ENCODE peak calls at places on chromosomes 13 and 19, in nine cellular contexts. B, A, W, N, E, S, M, Y and U are unnamed samples.

GRCh38 chr13:72507394-72508199 is 219.8 kb downstream of the MZT1 start:
- DNase-seq in S (no peak), N (no peak), B (no peak), E (no peak), W (no peak), Y (peak; percentile 24), M (no peak), A (no peak), U (no peak)

GRCh38 chr13:61685683-61686013 is 270.0 kb upstream of the PCDH20 start:
- DNase-seq in B (no peak), N (no peak), W (no peak), M (peak; percentile 63), A (no peak), Y (peak; percentile 48), S (no peak), E (no peak), U (no peak)

GRCh38 chr19:45068041-45068440 is 8.2 kb downstream of the ZNF296 start:
- DNase-seq in B (no peak), W (no peak), N (no peak), A (no peak), E (no peak), S (no peak), Y (no peak), M (no peak), U (no peak)

GRCh38 chr13:59568306-59568705 is 595.4 kb downstream of the DIAPH3 start:
- DNase-seq in N (no peak), B (no peak), Y (peak; percentile 67), S (no peak), M (no peak), A (no peak), E (no peak), W (no peak), U (no peak)

GRCh38 chr19:3966051-3967017 is 4.6 kb downstream of the DAPK3 start:
- DNase-seq in S (no peak), N (no peak), M (no peak), W (no peak), Y (no peak), A (peak; percentile 89), B (no peak), E (no peak), U (no peak)

GRCh38 chr19:3969435-3970312 is 1.2 kb downstream of the DAPK3 start:
- DNase-seq in B (no peak), E (peak; percentile 68), Y (peak; percentile 65), N (no peak), W (no peak), A (no peak), M (peak; percentile 81), S (no peak), U (no peak)

GRCh38 chr13:42373048-42373812 is 101.3 kb downstream of the AKAP11 start:
- DNase-seq in S (no peak), B (no peak), Y (no peak), M (no peak), N (no peak), A (no peak), W (no peak), E (no peak), U (no peak)

GRCh38 chr19:39261704-39262103 is 6.5 kb upstream of the IFNL2 start:
- DNase-seq in M (no peak), A (no peak), W (no peak), Y (no peak), N (no peak), B (no peak), E (no peak), S (no peak), U (no peak)

GRCh38 chr13:98315466-98315865 is 138.4 kb upstream of the RNF113B start:
- DNase-seq in A (no peak), S (no peak), W (no peak), M (no peak), B (no peak), E (no peak), Y (peak; percentile 46), N (no peak), U (no peak)

GRCh38 chr13:27481766-27482165 is 31.4 kb upstream of the MTIF3 start:
- DNase-seq in S (peak; percentile 73), N (no peak), Y (peak; percentile 43), A (peak; percentile 27), E (peak; percentile 27), W (no peak), M (peak; percentile 88), B (no peak), U (peak; percentile 63)

GRCh38 chr13:27472941-27473340 is 22.6 kb upstream of the MTIF3 start:
- DNase-seq in W (no peak), A (no peak), E (no peak), M (no peak), N (no peak), B (no peak), S (no peak), Y (no peak), U (no peak)

GRCh38 chr13:27474751-27475268 is 24.4 kb upstream of the MTIF3 start:
- DNase-seq in N (no peak), B (no peak), E (no peak), S (no peak), A (no peak), M (no peak), W (no peak), Y (no peak), U (no peak)

GRCh38 chr13:27472441-27472840 is 22.1 kb upstream of the MTIF3 start:
- DNase-seq in Y (no peak), S (no peak), A (no peak), M (no peak), W (no peak), B (no peak), N (no peak), E (no peak), U (no peak)

DNA sequence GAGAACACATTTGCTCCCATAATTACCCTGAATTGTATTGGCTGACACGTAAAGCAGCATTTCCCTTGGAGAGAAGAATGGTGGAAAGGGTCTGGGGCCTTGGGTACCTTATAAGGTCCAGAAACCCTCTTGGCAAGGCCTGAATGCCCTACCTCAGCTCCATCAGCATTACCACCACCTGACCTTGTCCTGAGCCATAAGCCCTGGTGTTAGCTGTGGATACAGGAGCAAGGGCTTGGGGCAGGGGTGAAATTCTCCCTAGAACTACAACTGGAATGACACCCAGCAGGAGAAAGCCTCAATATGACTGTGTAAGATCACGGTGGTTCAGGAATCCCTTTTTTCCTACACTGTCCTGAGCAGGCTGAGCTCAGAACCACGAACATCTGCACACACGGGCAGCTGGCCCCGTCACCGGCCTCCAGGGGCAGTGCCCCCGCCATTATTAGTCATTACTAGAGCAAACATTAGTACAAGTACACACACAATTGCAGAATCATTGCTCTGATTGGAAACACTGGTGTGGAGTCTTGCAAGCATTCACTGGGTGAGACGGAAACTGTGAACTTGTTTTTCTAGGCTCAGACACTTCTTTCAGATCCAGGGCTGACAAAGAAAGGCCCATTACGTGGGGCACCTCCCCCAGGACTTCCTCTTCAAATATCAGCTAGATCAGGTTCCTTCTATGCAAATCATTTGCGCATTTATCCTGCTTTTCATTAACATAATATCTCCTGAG is 26.7 kb upstream of the MTIF3 start:
- DNase-seq in B (no peak), W (peak; percentile 59), M (no peak), Y (no peak), S (no peak), E (peak; percentile 64), A (peak; percentile 59), N (no peak), U (no peak)
- TF ChIP-seq CTCF in B (no peak), W (no peak), M (no peak), Y (no peak), S (no peak), E (peak; percentile 3), A (peak; percentile 45), N (no peak), U (no peak)

GRCh38 chr13:25222740-25223139 is 50.7 kb upstream of the AMER2 start:
- DNase-seq in M (no peak), W (no peak), Y (no peak), A (no peak), S (no peak), E (no peak), B (no peak), N (no peak), U (no peak)

GRCh38 chr13:25224151-25224550 is 52.1 kb upstream of the AMER2 start:
- DNase-seq in Y (no peak), N (no peak), B (no peak), E (no peak), M (no peak), W (no peak), A (no peak), S (no peak), U (no peak)

GRCh38 chr13:25227690-25228089 is 55.6 kb upstream of the AMER2 start:
- DNase-seq in E (no peak), M (no peak), A (no peak), W (no peak), S (no peak), N (no peak), Y (no peak), B (no peak), U (no peak)

GRCh38 chr13:25231537-25231936 is 55.8 kb downstream of the MTMR6 start:
- DNase-seq in M (no peak), S (no peak), W (no peak), Y (no peak), B (no peak), E (no peak), N (no peak), A (no peak), U (no peak)

GRCh38 chr13:25225970-25226369 is 53.9 kb upstream of the AMER2 start:
- DNase-seq in M (no peak), N (no peak), Y (no peak), W (no peak), B (no peak), S (no peak), A (no peak), E (no peak), U (no peak)
- H3K27me3 ChIP-seq in M (no peaks in the 10 kb centered on the region), N (no peaks in the 10 kb centered on the region), Y (no peaks in the 10 kb centered on the region), W (peaks cover 16% of the 10 kb centered on the region), B (no peaks in the 10 kb centered on the region), S (no peaks in the 10 kb centered on the region), A (no peaks in the 10 kb centered on the region), E (peaks cover 3% of the 10 kb centered on the region), U (peaks cover 4% of the 10 kb centered on the region)

DNA sequence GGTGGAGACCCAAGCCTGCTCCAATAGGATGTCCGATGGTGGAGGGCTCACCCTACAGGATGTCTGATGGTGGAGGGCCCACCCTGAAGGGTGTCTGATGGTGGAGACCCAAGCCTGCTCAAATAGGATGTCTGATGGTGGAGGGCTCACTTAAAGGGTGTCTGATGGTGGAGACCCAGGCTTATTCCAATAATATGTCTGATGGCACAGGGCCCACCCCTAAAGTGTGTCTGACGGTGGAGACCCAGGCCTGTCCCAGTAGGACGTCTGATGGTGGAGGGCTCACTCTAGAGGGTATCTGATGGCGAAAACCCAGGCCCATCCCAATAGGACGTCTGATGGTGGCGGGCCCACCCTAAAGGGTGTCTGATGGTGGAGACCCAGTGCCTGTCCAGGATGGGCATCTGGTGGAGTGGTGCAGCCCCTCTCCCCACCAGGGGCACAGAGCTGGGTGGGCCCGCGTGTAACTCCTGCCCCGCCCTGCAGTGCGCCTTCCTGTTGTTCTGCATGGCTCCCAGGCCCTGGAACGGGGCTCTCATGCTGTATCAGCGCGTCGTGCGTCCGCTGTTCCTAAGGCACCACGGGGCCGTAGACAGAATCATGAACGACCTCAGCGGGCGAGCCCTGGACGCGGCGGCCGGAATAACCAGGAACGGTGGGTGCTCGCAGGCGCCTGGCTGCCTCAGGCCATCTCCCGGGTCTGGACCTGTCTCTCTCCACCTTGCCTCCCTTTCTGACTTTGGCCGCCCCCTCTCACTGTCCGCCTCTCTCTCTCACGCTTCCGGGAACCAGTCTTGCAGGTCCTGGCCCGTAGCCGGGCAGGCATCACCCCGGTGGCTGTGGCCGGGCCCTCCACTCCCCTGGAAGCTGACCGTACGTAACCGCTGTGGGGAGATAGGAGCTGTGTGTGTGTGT is 5.1 kb downstream of the REEP6 start:
- DNase-seq in W (peak; percentile 66), S (no peak), B (no peak), Y (no peak), A (no peak), N (no peak), E (no peak), M (no peak), U (no peak)
- TF ChIP-seq CTCF in W (no peak), S (no peak), B (no peak), Y (no peak), A (no peak), N (no peak), E (no peak), M (no peak), U (no peak)

GRCh38 chr19:29598496-29598895 is 7.6 kb upstream of the POP4 start:
- DNase-seq in W (no peak), B (no peak), N (no peak), E (no peak), A (no peak), S (no peak), Y (no peak), M (no peak), U (no peak)
- H3K27me3 ChIP-seq in W (peaks cover 44% of the 10 kb centered on the region), B (no peaks in the 10 kb centered on the region), N (peaks cover 7% of the 10 kb centered on the region), E (peaks cover 3% of the 10 kb centered on the region), A (no peaks in the 10 kb centered on the region), S (peaks cover 30% of the 10 kb centered on the region), Y (peaks cover 59% of the 10 kb centered on the region), M (no peaks in the 10 kb centered on the region), U (peaks cover 38% of the 10 kb centered on the region)